ENCODE peak calls at places on chromosomes 5 and 9, in five cellular contexts. Q, K, E, J and Y are unnamed samples.

GRCh38 chr9:129317179-129318011 is 139.3 kb upstream of the IER5L start:
- DNase-seq in J (no peak), K (no peak), Q (no peak), E (peak; percentile 36), Y (peak; percentile 69)

GRCh38 chr5:146440870-146441495 is 6.2 kb upstream of the TCERG1 start:
- DNase-seq in K (no peak), J (no peak), Q (no peak), E (no peak), Y (no peak)

GRCh38 chr5:33827885-33828284 is 63.9 kb downstream of the ADAMTS12 start:
- DNase-seq in Q (no peak), E (no peak), J (no peak), K (no peak), Y (no peak)

GRCh38 chr5:45399041-45399440 is 297.1 kb downstream of the HCN1 start:
- DNase-seq in J (no peak), K (no peak), E (no peak), Q (no peak), Y (no peak)

GRCh38 chr9:121736964-121737462 is 85.6 kb downstream of the DAB2IP start:
- DNase-seq in K (no peak), J (no peak), Q (no peak), E (peak; percentile 84), Y (peak; percentile 78)

GRCh38 chr9:109904666-109905065 is 124.7 kb downstream of the PALM2AKAP2 start:
- DNase-seq in J (no peak), E (no peak), K (no peak), Q (no peak), Y (no peak)

GRCh38 chr5:88388476-88389170 is 120.0 kb upstream of the TMEM161B start:
- DNase-seq in K (no peak), Q (no peak), J (peak; percentile 57), E (no peak), Y (no peak)

GRCh38 chr5:138726848-138727247 is 26.4 kb upstream of the CTNNA1 start:
- DNase-seq in J (no peak), Q (no peak), E (no peak), K (no peak), Y (no peak)

GRCh38 chr5:15752886-15753285 is 252.9 kb downstream of the FBXL7 start:
- DNase-seq in K (no peak), Q (no peak), E (no peak), J (no peak), Y (no peak)

GRCh38 chr5:170479484-170479883 is 24.3 kb upstream of the KCNIP1 start:
- DNase-seq in K (no peak), Q (no peak), E (no peak), J (no peak), Y (no peak)

GRCh38 chr5:30604648-30605262 is 588.7 kb upstream of the CDH6 start:
- DNase-seq in E (no peak), J (no peak), K (no peak), Q (no peak), Y (no peak)

GRCh38 chr5:32325067-32325466 is 12.3 kb upstream of the MTMR12 start:
- DNase-seq in K (no peak), J (no peak), Q (no peak), E (no peak), Y (no peak)

DNA sequence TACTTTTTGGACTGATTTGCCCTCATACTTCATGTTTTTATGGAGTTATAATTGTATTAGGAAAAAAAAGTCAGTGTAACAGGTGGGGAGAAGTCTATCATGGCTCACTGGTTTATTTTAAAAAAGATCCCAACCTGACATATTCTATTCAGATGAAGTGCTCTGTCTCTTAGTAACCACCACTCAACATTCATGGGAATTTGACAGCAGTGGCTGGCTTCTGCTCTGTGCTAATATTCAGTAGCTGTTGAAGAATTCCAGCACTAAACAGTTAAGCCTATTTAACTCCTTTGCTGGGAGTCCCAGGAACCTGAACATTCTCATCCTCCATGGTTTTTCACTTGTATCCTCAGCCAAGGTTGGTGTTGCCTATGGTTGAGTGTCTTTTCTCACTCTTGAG is 23.1 kb downstream of the CMYA5 start:
- DNase-seq in E (no peak), K (no peak), J (no peak), Q (no peak), Y (no peak)
- TF ChIP-seq ZNF274 in E (no peak), K (no peak), J (no peak), Q (no peak), Y (no peak)

GRCh38 chr9:114061830-114062474 is 16.1 kb downstream of the AMBP start:
- DNase-seq in Q (no peak), J (no peak), E (no peak), K (no peak), Y (peak; percentile 56)
- TF ChIP-seq ZNF274 in Q (no peak), J (no peak), E (no peak), K (no peak), Y (no peak)

GRCh38 chr5:132095077-132095744 is 21.6 kb downstream of the CSF2 start:
- DNase-seq in Q (no peak), J (no peak), E (no peak), K (no peak), Y (no peak)

GRCh38 chr5:132094393-132095076 is 20.9 kb downstream of the CSF2 start:
- DNase-seq in K (no peak), J (no peak), E (no peak), Q (no peak), Y (peak; percentile 25)

GRCh38 chr5:132095745-132096084 is 22.1 kb downstream of the CSF2 start:
- DNase-seq in E (no peak), K (no peak), J (no peak), Q (no peak), Y (no peak)

GRCh38 chr5:132090107-132090506 is 16.5 kb downstream of the CSF2 start:
- DNase-seq in E (no peak), Q (no peak), K (peak; percentile 44), J (no peak), Y (no peak)

GRCh38 chr5:132093310-132093709 is 19.7 kb downstream of the CSF2 start:
- DNase-seq in E (no peak), Q (no peak), K (no peak), J (no peak), Y (no peak)
- TF ChIP-seq ZNF274 in E (no peak), Q (no peak), K (no peak), J (no peak), Y (no peak)

DNA sequence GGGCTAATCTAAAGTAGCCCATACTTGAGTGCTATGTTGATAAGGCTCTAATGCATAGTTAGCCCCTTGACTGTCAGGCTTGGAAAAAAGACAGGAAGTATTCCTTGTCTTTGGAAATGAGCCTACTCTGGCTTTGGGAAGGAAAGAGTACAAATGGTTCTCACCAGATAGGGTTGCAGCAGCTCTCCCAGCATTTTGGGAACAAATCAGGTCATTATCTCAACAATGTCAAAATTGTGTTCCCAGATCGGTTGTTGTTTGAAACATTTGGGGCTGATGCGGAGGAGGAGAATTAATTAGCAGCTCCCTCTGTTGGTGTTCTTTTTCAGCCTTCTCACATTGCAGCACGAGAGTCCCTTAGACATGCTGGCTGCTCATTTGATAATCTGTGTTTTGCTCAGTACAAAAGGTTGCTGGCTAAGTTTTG is 294.7 kb upstream of the DMRT1 start:
- DNase-seq in J (peak; percentile 9), Q (no peak), E (no peak), K (no peak), Y (peak; percentile 16)
- TF ChIP-seq ZNF274 in J (no peak), Q (no peak), E (no peak), K (no peak), Y (no peak)

DNA sequence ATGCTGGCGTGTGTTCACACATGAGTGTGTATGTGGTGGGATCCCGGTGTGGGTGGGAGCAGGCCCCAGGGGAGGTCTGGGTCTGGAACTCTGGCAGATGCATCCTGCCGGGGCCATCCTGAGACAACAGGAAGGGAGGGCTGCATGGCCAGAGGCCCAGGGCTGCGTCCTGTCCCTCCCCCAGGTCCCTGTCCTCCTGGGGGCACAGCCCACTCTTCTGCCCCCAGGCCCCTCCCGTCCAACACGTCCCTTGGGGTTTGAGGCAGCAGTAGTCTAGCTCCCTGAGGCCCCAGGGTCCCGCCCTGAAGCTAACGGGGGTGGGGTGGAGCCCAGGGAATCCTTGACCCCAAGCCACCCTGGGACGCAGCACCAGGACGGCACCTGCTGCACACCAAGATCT is 16.6 kb downstream of the FLT4 start:
- DNase-seq in Q (no peak), K (no peak), E (no peak), J (no peak), Y (no peak)
- TF ChIP-seq ZNF274 in Q (no peak), K (no peak), E (no peak), J (no peak), Y (no peak)

DNA sequence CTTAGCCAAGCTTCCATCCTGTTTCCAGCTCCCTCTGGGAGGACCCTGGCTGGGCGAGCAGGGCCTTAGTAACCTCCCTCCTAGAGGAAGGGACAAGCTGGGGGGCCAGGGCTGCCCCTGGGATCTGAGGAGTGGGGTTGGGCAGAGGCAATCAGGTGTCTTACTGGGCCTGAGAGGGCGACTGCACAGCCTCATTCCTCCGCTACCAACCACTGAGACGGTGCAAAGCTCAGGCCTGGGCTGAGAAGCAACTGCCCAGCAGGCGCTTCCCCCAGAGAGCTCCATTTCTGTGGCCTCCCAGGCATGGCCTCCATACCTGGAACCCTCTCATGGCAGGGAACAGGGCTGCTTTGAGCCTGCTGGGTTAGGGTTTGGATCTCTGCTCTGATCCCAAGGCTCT is 18.8 kb upstream of the GFPT2 start:
- DNase-seq in E (no peak), Q (no peak), K (no peak), J (no peak), Y (no peak)
- TF ChIP-seq ZNF274 in E (no peak), Q (no peak), K (no peak), J (no peak), Y (no peak)

GRCh38 chr5:134091626-134092121 is 22.8 kb upstream of the TCF7 start:
- DNase-seq in E (no peak), Q (no peak), K (no peak), J (no peak), Y (peak; percentile 80)
- TF ChIP-seq ZNF274 in E (no peak), Q (no peak), K (no peak), J (no peak), Y (no peak)

DNA sequence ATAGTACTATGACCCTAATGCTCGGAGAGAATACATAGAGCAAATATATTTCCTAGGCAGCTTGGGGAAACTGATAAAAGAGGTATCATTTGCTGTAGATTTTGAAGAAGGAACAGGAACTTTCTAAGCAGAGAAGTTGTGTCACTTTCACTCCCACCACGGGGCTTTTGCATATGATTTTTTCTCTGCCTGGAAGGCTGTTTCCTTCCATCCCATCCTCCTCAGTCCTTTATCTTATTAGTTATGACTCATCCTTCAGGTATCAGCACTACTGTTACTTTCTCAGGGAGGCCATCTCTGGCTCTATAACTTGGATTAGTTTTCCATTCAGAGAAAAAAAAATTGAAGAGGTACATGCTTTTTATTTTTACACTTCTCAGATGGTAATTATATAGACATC is 2006.1 kb upstream of the WWC1 start:
- DNase-seq in J (no peak), E (no peak), K (no peak), Q (no peak), Y (no peak)
- TF ChIP-seq ZNF274 in J (no peak), E (no peak), K (no peak), Q (no peak), Y (no peak)

GRCh38 chr9:134458111-134458845 is 132.0 kb downstream of the RXRA start:
- DNase-seq in E (no peak), K (no peak), Q (no peak), J (no peak), Y (no peak)
- TF ChIP-seq ZNF274 in E (no peak), K (no peak), Q (no peak), J (no peak), Y (no peak)